ENCODE peak calls at places on chromosome 7, in nine cellular contexts. O is Peyer's patch, W is lower lobe of right lung, L is heart left ventricle, V is hepatocyte, T is tibial artery, J is WERI-Rb-1, H is fibroblast of lung, U is MM.1S. C is an unnamed sample.

GRCh38 chr7:5692112-5692844 is 89.2 kb downstream of the RNF216 start:
- DNase-seq in W (no peak), J (no peak), T (peak), V (peak), U (no peak), L (peak), O (peak), H (peak), C (no peak)

GRCh38 chr7:3605222-3605621 is 304.2 kb downstream of the SDK1 start:
- DNase-seq in O (no peak), H (peak), W (no peak), U (no peak), L (no peak), T (no peak), J (no peak), V (no peak), C (no peak)

GRCh38 chr7:140039071-140039470 is 23.7 kb downstream of the PARP12 start:
- DNase-seq in J (no peak), H (no peak), O (no peak), L (no peak), T (no peak), U (no peak), W (no peak), V (no peak), C (no peak)

GRCh38 chr7:79398145-79398749 is 55.2 kb downstream of the MAGI2 start:
- DNase-seq in L (no peak), V (no peak), H (peak), U (no peak), J (no peak), T (no peak), W (no peak), O (no peak), C (no peak)

GRCh38 chr7:35035511-35035921 is 1.8 kb downstream of the DPY19L1 start:
- DNase-seq in O (peak), W (no peak), H (peak), V (peak), J (peak), U (peak), L (no peak), T (no peak), C (no peak)

GRCh38 chr7:74454059-74454947 is 597 bp downstream of the GTF2IRD1 start:
- DNase-seq in V (peak), W (no peak), O (no peak), T (no peak), H (no peak), U (no peak), J (peak), L (peak), C (no peak)

GRCh38 chr7:157405914-157406810 is 69.4 kb downstream of the DNAJB6 start:
- DNase-seq in V (no peak), T (no peak), H (no peak), J (no peak), W (no peak), L (no peak), O (no peak), U (no peak), C (no peak)

GRCh38 chr7:151867912-151868804 is 8.8 kb downstream of the PRKAG2 start:
- DNase-seq in J (no peak), W (no peak), H (no peak), V (no peak), O (no peak), U (no peak), L (peak), T (no peak), C (no peak)

GRCh38 chr7:131507592-131508331 is 48.7 kb downstream of the PODXL start:
- DNase-seq in J (peak), U (peak), W (peak), T (peak), H (peak), L (peak), O (peak), V (peak), C (peak)

GRCh38 chr7:111517441-111518037 is 44.8 kb downstream of the IMMP2L start:
- DNase-seq in H (no peak), O (no peak), T (no peak), J (no peak), V (no peak), U (no peak), L (no peak), W (no peak), C (no peak)

GRCh38 chr7:42242381-42242780 is 5.4 kb upstream of the GLI3 start:
- DNase-seq in J (no peak), T (no peak), O (no peak), L (no peak), V (no peak), W (no peak), H (no peak), U (no peak), C (no peak)

GRCh38 chr7:15889501-15889900 is 203.0 kb upstream of the MEOX2 start:
- DNase-seq in O (peak), L (no peak), H (peak), W (no peak), V (peak), T (no peak), U (no peak), J (peak), C (no peak)

GRCh38 chr7:92609921-92610518 is 19.8 kb upstream of the FAM133B start:
- DNase-seq in J (no peak), T (no peak), O (no peak), V (no peak), W (no peak), U (peak), H (peak), L (no peak), C (no peak)

GRCh38 chr7:13742719-13743640 is 246.5 kb downstream of the ETV1 start:
- DNase-seq in O (peak), J (peak), H (peak), L (no peak), V (peak), W (peak), T (no peak), U (peak), C (no peak)

GRCh38 chr7:124058515-124058914 is 25.6 kb upstream of the TMEM229A start:
- DNase-seq in L (no peak), J (no peak), T (no peak), U (no peak), W (no peak), O (no peak), V (no peak), H (no peak), C (no peak)

GRCh38 chr7:124057872-124058271 is 25.0 kb upstream of the TMEM229A start:
- DNase-seq in V (no peak), H (no peak), U (no peak), L (no peak), O (no peak), T (no peak), W (no peak), J (no peak), C (no peak)

GRCh38 chr7:124062171-124062570 is 29.3 kb upstream of the TMEM229A start:
- DNase-seq in T (no peak), W (no peak), H (no peak), J (no peak), V (no peak), L (no peak), O (no peak), U (no peak), C (no peak)

GRCh38 chr7:124059375-124059774 is 26.5 kb upstream of the TMEM229A start:
- DNase-seq in O (no peak), T (no peak), H (no peak), V (no peak), W (no peak), J (no peak), L (no peak), U (peak), C (no peak)

GRCh38 chr7:124060528-124060927 is 27.7 kb upstream of the TMEM229A start:
- DNase-seq in T (no peak), L (no peak), H (no peak), W (no peak), U (no peak), O (no peak), V (no peak), J (no peak), C (no peak)
- TF ChIP-seq CTCF in T (no peak), L (no peak), H (no peak), W (no peak), U (no peak), O (no peak), V (no peak), J (no peak), C (no peak)

GRCh38 chr7:33773053-33773452 is 132.3 kb upstream of the BMPER start:
- DNase-seq in O (no peak), L (no peak), T (no peak), H (peak), J (no peak), W (no peak), U (no peak), V (no peak), C (no peak)

GRCh38 chr7:33771422-33771821 is 133.9 kb upstream of the BMPER start:
- DNase-seq in H (no peak), V (no peak), W (no peak), J (no peak), L (no peak), T (no peak), U (no peak), O (no peak), C (no peak)

GRCh38 chr7:33766396-33766795 is 138.9 kb upstream of the BMPER start:
- DNase-seq in T (no peak), L (no peak), J (no peak), V (no peak), U (no peak), W (no peak), H (no peak), O (no peak), C (no peak)

GRCh38 chr7:33769930-33770329 is 135.4 kb upstream of the BMPER start:
- DNase-seq in W (no peak), T (no peak), H (no peak), O (no peak), L (no peak), U (no peak), J (no peak), V (no peak), C (no peak)

DNA sequence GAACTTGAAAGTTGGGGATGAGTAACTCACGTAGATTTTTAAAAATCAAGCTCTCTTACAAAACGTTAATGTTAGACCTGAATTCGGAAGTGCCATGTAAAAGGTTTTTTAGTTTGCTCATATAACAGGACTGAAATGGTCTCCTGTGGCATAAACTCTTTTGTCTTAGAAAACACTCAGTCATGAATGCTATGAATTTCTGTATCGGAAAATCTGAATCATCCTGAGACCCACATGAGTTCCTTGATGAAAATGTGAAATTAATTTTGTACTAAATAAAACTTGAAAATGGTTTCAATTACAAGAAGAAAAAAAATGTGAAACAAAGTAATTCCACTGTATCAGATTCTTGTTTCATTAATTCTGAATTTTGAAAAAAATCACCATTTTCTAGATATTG is 134.8 kb upstream of the BMPER start:
- DNase-seq in H (no peak), O (no peak), W (no peak), V (no peak), T (no peak), L (no peak), J (no peak), U (no peak), C (no peak)
- H3K27ac ChIP-seq in H (no peak), O (no peak), W (no peak), V (no peak), T (no peak), L (no peak), J (no peak), U (no peak), C (no peak)

GRCh38 chr7:132934017-132934416 is 147.9 kb downstream of the CHCHD3 start:
- DNase-seq in V (no peak), W (no peak), O (no peak), H (no peak), L (no peak), U (no peak), J (no peak), T (no peak), C (no peak)

GRCh38 chr7:132935608-132936007 is 146.3 kb downstream of the CHCHD3 start:
- DNase-seq in J (no peak), H (no peak), U (no peak), L (no peak), W (no peak), V (no peak), T (no peak), O (no peak), C (no peak)

GRCh38 chr7:132933076-132933466 is 148.8 kb downstream of the CHCHD3 start:
- DNase-seq in O (no peak), W (no peak), U (no peak), H (peak), J (no peak), V (peak), L (no peak), T (no peak), C (no peak)

GRCh38 chr7:132932321-132933075 is 149.4 kb downstream of the CHCHD3 start:
- DNase-seq in U (no peak), L (no peak), O (no peak), V (no peak), T (no peak), H (no peak), J (no peak), W (no peak), C (no peak)

GRCh38 chr7:132930881-132931280 is 151.0 kb downstream of the CHCHD3 start:
- DNase-seq in T (no peak), J (peak), O (no peak), W (no peak), V (no peak), U (no peak), H (peak), L (no peak), C (no peak)
- TF ChIP-seq CTCF in T (no peak), J (peak), O (peak), W (peak), V (peak), U (peak), H (peak), L (no peak), C (no peak)

GRCh38 chr7:155261031-155261985 is 36.4 kb upstream of the INSIG1 start:
- DNase-seq in W (no peak), U (no peak), T (no peak), H (no peak), J (no peak), V (no peak), O (no peak), L (no peak), C (no peak)
- H3K27ac ChIP-seq in W (no peak), U (no peak), T (no peak), H (no peak), J (no peak), V (no peak), O (no peak), L (no peak), C (no peak)

GRCh38 chr7:55144333-55144954 is 125.6 kb downstream of the EGFR start:
- DNase-seq in W (no peak), U (no peak), V (no peak), T (no peak), L (no peak), J (peak), H (no peak), O (no peak), C (no peak)
- TF ChIP-seq CTCF in W (peak), U (no peak), V (no peak), T (no peak), L (no peak), J (peak), H (peak), O (peak), C (no peak)

DNA sequence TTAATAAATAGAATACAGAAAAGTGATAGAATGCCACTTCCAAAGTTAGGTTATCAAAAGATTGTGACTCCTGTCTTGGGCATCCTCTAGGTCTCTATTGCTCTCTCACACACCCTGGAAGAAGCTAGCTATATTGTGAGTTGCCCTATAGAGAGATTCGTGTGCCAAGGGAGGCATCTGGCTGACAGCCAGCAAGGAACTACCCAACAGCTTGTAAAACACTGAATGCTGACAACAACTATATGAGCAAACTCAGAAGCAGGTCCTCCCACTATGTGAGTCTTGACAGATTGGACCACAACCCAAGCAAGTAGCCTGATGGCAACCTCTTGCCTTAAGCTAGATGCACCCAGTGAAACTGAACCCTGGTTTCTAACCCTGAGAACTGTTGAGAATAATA is 55.7 kb upstream of the CDK14 start:
- DNase-seq in U (no peak), V (no peak), J (no peak), W (no peak), T (no peak), L (no peak), O (no peak), H (no peak), C (no peak)
- H3K27ac ChIP-seq in U (no peak), V (no peak), J (no peak), W (no peak), T (no peak), L (no peak), O (no peak), H (no peak), C (no peak)

GRCh38 chr7:158614695-158615094 is 27.1 kb upstream of the PTPRN2 start:
- DNase-seq in L (no peak), T (no peak), W (no peak), V (no peak), H (peak), U (no peak), O (no peak), J (no peak), C (no peak)
- TF ChIP-seq CTCF in L (no peak), T (no peak), W (no peak), V (no peak), H (no peak), U (no peak), O (no peak), J (no peak), C (no peak)

GRCh38 chr7:22561895-22562593 is 62.1 kb upstream of the STEAP1B start:
- DNase-seq in L (no peak), U (peak), H (no peak), O (no peak), V (peak), T (no peak), J (no peak), W (no peak), C (no peak)
- H3K27ac ChIP-seq in L (peak), U (peak), H (peak), O (no peak), V (peak), T (peak), J (no peak), W (peak), C (no peak)

GRCh38 chr7:97971120-97971989 is 18.6 kb downstream of the OCM2 start:
- DNase-seq in U (peak), J (peak), T (no peak), L (no peak), O (peak), H (peak), W (no peak), V (peak), C (peak)

GRCh38 chr7:97973206-97973658 is 16.8 kb downstream of the OCM2 start:
- DNase-seq in V (peak), L (no peak), T (no peak), O (no peak), J (peak), U (no peak), W (no peak), H (no peak), C (no peak)

DNA sequence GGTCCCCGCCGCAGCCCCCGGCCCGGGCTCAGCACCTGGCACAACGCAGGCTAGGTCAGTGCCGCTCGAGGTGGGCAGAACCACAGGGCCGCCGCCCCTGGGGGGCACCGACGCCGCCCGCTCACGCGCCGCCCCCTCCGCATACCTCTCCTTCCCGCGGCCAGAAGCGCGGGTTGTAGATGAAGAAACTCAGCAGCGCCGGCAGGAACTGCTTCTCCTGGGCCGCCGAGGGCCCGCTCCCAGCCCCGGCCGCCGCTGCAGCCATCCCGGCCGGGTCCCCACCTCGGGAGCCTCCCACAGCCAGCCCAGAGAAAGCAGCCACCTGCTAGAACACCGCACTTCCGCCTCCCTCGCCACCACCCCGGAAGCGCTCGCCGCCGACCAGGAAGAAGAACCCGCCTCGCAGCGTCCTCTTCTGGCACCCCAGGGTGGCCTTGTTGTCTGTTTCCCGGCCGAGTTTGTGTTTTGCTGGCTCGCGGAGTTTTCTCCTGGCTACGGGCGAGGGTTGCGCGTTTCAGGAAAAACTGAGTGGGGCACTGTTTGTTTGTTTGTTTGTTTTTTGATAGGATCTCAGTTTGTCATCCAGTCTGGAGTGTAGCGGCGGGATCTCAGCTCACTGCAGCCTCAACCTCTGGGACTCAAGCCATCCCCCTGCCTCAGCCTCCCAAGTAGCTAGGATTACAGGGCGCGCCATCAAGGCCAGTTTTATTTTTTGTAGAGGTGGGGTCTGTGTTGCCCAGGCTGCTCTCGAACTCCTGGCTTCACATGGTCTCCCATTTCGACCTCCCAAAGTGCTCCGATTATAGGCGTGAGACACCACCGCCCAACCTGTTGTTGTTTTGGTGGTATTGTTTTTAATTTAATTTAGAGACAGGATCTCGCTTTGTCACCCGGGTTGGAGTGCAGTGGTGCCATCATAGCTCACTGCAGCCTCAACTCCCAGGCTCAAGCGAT is 17.7 kb downstream of the OCM2 start:
- DNase-seq in T (peak), O (peak), H (peak), J (peak), U (peak), W (peak), L (peak), V (peak), C (peak)
- TF ChIP-seq CTCF in T (no peak), O (peak), H (peak), J (peak), U (peak), W (peak), L (no peak), V (peak), C (peak)

DNA sequence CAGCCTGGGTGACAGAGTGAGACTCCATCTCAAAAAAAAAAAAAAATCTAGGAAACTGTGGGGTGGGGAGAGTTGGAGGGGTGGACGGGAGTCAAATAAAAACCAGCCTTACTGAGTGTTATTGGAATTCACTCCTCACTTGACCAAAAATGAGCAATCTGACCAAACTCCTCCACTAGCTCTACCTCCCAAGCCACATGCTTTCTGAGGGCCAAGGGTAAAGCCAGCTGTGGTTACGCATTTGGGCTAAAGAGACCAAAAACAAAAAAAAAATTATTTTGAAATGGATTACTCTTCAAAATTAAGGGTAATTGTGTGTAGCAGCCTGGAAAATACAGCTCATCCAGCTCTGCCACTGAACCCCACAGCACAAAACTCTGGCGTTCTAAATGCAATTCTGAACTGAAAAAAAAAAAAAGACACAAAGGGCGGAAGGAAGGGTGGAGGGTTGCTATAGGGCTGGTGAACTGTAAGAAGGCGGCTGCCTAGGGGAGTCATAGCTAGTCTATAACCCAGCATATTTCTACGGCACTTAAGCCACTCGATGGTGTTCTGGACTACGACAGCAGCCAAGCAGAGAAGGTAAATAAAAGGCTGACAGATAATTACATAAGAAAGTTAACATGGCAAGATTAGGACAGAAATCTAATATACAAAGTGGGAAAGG is 7.8 kb downstream of the ELMO1 start:
- DNase-seq in O (no peak), V (no peak), L (no peak), U (no peak), H (no peak), J (no peak), T (no peak), W (no peak), C (no peak)
- H3K27ac ChIP-seq in O (no peak), V (no peak), L (peak), U (no peak), H (no peak), J (no peak), T (peak), W (peak), C (peak)